ENCODE peak calls at places on chromosomes 3 and 15, in five cellular contexts. C is uterus; J is tibial nerve; X is naive thymus-derived CD4-positive, alpha-beta T cell; H is psoas muscle. S is an unnamed sample. For H3K9me3, the result is how much of the 10 kb centered on the place peaks cover.

GRCh38 chr3:171351676-171352075 is 108.5 kb downstream of the TNIK start:
- DNase-seq in H (no peak), X (no peak), C (peak), J (no peak), S (no peak)

GRCh38 chr3:136547293-136547692 is 204.9 kb downstream of the STAG1 start:
- DNase-seq in X (no peak), C (no peak), J (no peak), H (no peak), S (no peak)

GRCh38 chr3:48595075-48595525 is at the start of gene COL7A1:
- DNase-seq in H (no peak), X (no peak), C (no peak), J (no peak), S (no peak)

GRCh38 chr3:113005622-113006021 is 14.8 kb downstream of the GTPBP8 start:
- DNase-seq in C (no peak), H (no peak), X (peak), J (no peak), S (no peak)

GRCh38 chr3:129239992-129240391 is 9.4 kb upstream of the COPG1 start:
- DNase-seq in J (no peak), C (no peak), X (no peak), H (no peak), S (no peak)

GRCh38 chr3:2847062-2847841 is 262.9 kb downstream of the IL5RA start:
- DNase-seq in X (no peak), C (no peak), H (no peak), J (no peak), S (no peak)

GRCh38 chr15:42510258-42511009 is 15.0 kb downstream of the SNAP23 start:
- DNase-seq in X (no peak), J (no peak), C (no peak), H (no peak), S (no peak)

GRCh38 chr3:127233371-127233770 is 40.4 kb downstream of the PRR23E start:
- DNase-seq in J (no peak), C (no peak), H (no peak), X (no peak), S (no peak)

GRCh38 chr3:13016083-13016725 is 57.0 kb downstream of the IQSEC1 start:
- DNase-seq in H (peak), C (no peak), X (peak), J (no peak), S (no peak)

GRCh38 chr3:47283193-47283537 is 421 bp downstream of the KLHL18 start:
- DNase-seq in X (no peak), J (no peak), C (no peak), H (peak), S (peak)

GRCh38 chr3:176106380-176106779 is 1090.9 kb downstream of the TBL1XR1 start:
- DNase-seq in H (no peak), J (no peak), C (no peak), X (no peak), S (no peak)

GRCh38 chr3:60000311-60001105 is 950.7 kb upstream of the CFAP20DC start:
- DNase-seq in J (no peak), H (no peak), C (no peak), X (no peak), S (no peak)

GRCh38 chr15:49688135-49688790 is 67.4 kb downstream of the DTWD1 start:
- DNase-seq in C (no peak), H (no peak), X (no peak), J (no peak), S (no peak)

GRCh38 chr15:60582370-60583036 is 103.6 kb upstream of the ICE2 start:
- DNase-seq in X (no peak), H (no peak), J (no peak), C (no peak), S (no peak)

GRCh38 chr15:52673734-52674133 is 5.5 kb downstream of the ATOSA start:
- DNase-seq in H (no peak), J (no peak), C (no peak), X (no peak), S (no peak)

GRCh38 chr3:61830111-61830400 is 268.7 kb downstream of the PTPRG start:
- DNase-seq in J (no peak), C (no peak), X (no peak), H (no peak), S (no peak)

GRCh38 chr15:57504599-57504940 is 87.1 kb upstream of the MYZAP start:
- DNase-seq in X (no peak), H (no peak), J (no peak), C (no peak), S (no peak)

GRCh38 chr3:183481582-183481981 is 53.2 kb upstream of the MCF2L2 start:
- DNase-seq in X (no peak), J (no peak), C (no peak), H (no peak), S (no peak)

GRCh38 chr15:30791239-30791638 is 112.5 kb upstream of the FAN1 start:
- DNase-seq in X (no peak), C (no peak), J (no peak), H (no peak), S (no peak)

GRCh38 chr3:65666426-65667091 is 372.2 kb downstream of the MAGI1 start:
- DNase-seq in H (no peak), J (no peak), C (no peak), X (no peak), S (no peak)

GRCh38 chr15:44081223-44082013 is 113.7 kb downstream of the FRMD5 start:
- DNase-seq in J (no peak), C (no peak), H (no peak), X (no peak), S (no peak)

GRCh38 chr15:56886450-56886856 is 32.0 kb upstream of the TCF12 start:
- DNase-seq in H (no peak), C (no peak), X (no peak), J (no peak), S (no peak)

GRCh38 chr3:111541911-111542483 is at the start of gene CD96:
- DNase-seq in C (no peak), H (no peak), X (peak), J (no peak), S (no peak)

GRCh38 chr15:76181705-76182107 is 121.9 kb downstream of the TMEM266 start:
- DNase-seq in X (no peak), J (no peak), C (no peak), H (no peak), S (no peak)

GRCh38 chr3:192422998-192423349 is 304.4 kb downstream of the FGF12 start:
- DNase-seq in X (no peak), C (no peak), J (no peak), H (no peak), S (no peak)

GRCh38 chr15:71066983-71067382 is 48.3 kb upstream of the THSD4 start:
- DNase-seq in X (no peak), H (no peak), C (peak), J (no peak), S (no peak)

GRCh38 chr3:173876476-173876875 is 478.9 kb downstream of the NLGN1 start:
- DNase-seq in H (no peak), X (no peak), C (no peak), J (no peak), S (no peak)

GRCh38 chr15:38814891-38815290 is 250.3 kb upstream of the RASGRP1 start:
- DNase-seq in J (no peak), H (no peak), X (no peak), C (no peak), S (no peak)

GRCh38 chr15:80093854-80094418 is 34.5 kb downstream of the ZFAND6 start:
- DNase-seq in X (no peak), C (peak), J (no peak), H (peak), S (peak)

GRCh38 chr15:101615986-101616848 is 36.0 kb downstream of the TM2D3 start:
- DNase-seq in J (no peak), H (peak), X (no peak), C (peak), S (peak)

GRCh38 chr3:54445630-54446029 is 323.3 kb downstream of the CACNA2D3 start:
- DNase-seq in H (no peak), X (no peak), J (no peak), C (no peak), S (no peak)

GRCh38 chr3:39383190-39383912 is at the start of gene SLC25A38:
- DNase-seq in C (peak), X (peak), H (peak), J (peak), S (peak)

GRCh38 chr3:60893946-60894345 is 357.3 kb downstream of the FHIT start:
- DNase-seq in X (no peak), J (no peak), C (no peak), H (no peak), S (no peak)

GRCh38 chr3:139310474-139310933 is 33.3 kb upstream of the MRPS22 start:
- DNase-seq in H (no peak), X (no peak), C (peak), J (no peak), S (no peak)

GRCh38 chr3:170437696-170438407 is 19.2 kb downstream of the CLDN11 start:
- DNase-seq in C (no peak), X (no peak), J (no peak), H (no peak), S (no peak)

DNA sequence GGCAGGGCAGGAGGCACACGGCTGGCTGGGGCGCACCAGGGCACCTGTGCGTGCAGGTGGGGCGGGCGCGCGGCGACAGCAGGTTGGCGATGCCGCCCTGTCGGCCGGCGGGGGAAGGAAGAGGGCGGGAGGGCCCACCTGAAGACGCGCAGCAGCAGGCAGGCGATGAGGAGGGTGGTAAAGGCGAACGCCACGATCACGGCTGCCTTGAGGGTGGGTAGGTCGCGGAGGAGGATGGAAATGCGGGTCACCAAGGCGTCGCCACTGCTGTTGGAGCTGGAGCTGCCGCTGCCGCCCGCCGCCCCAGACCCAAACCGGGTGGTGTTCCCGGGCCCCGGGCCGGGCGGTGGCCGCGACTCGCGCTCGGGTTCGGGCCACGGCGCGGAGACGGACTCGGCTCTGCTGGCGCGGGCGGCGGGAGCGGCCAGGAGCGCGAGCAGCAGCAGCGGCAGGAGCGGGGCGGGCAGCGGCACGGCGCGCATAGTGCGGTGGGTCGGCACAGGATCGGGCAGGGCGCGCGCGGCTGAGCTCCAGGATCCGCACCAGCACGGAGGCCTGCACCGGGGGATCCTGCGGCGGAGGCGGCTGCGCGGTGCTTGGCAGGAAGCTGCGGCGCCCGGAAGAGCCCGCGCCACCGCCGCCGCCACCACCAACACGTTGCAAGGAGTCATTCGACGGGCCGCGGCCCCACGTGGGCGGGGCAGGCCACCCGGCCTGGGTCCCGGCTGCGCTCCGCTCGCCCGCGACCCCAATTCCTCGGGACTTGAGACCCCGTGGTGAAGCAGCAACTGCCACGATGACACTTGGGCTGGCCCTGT is at the start of gene FAM174B:
- DNase-seq in X (peak), H (peak), C (no peak), J (no peak), S (peak)
- H3K4me3 ChIP-seq in X (peak), H (peak), C (peak), J (peak), S (peak)

GRCh38 chr3:121985841-121986240 is 36.2 kb downstream of the ILDR1 start:
- DNase-seq in C (no peak), X (no peak), J (no peak), H (no peak), S (no peak)
- H3K9me3 ChIP-seq in C (under half), X (under half), J (under half), H (under half), S (under half)

GRCh38 chr15:63502843-63503738 is 1.3 kb upstream of the USP3 start:
- DNase-seq in J (peak), X (peak), H (peak), C (peak), S (peak)
- H3K4me3 ChIP-seq in J (peak), X (peak), H (peak), C (peak), S (peak)

GRCh38 chr3:44323341-44323955 is 15.1 kb upstream of the TCAIM start:
- DNase-seq in H (peak), X (peak), C (peak), J (peak), S (peak)

GRCh38 chr3:44321335-44321734 is 17.2 kb upstream of the TCAIM start:
- DNase-seq in H (no peak), J (no peak), C (no peak), X (no peak), S (no peak)

DNA sequence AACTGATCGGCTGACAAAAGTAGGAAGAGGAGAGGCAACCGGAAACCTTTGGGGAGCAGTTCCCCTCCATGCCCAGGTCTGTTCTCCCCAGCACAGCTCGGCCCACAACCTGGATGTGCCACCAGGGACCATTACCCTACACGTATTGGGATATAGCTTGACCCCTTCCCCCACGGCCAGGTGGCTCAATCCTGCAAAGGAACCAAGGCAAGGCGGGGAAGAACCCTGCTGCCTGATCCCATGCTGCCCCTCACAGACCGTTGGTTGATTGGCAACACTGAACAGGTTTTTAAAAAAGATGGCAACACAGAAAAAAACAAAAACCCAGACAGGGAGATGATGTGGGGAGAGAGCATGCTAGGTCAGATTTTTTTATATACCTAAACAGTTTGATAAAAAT is 19.6 kb upstream of the TCAIM start:
- DNase-seq in X (no peak), H (no peak), J (no peak), C (no peak), S (no peak)
- H3K9me3 ChIP-seq in X (under half), H (under half), J (under half), C (under half), S (under half)

GRCh38 chr3:66693461-66693912 is 192.7 kb upstream of the LRIG1 start:
- DNase-seq in H (peak), J (peak), C (peak), X (no peak), S (peak)
- H3K4me3 ChIP-seq in H (peak), J (no peak), C (no peak), X (no peak), S (peak)

DNA sequence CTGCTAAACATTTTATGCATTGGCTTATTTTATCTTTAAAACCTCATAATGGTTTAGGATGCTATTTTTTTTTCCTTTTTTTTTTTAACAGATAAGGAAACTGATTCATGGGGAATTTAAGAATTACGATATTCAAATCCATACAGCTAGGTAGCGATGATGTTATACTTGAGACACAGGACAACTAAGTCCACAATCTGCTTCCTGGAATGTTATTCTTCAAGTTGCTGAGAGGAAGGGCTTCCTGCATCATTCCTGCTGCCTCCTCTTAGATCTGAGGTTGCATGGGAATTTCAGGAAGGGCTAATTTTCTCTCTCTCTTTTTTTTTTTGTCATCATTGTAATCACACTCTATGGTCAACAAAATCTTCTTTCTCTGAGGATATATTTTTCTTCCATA is 595.5 kb downstream of the GRM7 start:
- DNase-seq in X (no peak), J (no peak), C (no peak), H (no peak), S (no peak)
- H3K9me3 ChIP-seq in X (under half), J (under half), C (under half), H (under half), S (under half)

DNA sequence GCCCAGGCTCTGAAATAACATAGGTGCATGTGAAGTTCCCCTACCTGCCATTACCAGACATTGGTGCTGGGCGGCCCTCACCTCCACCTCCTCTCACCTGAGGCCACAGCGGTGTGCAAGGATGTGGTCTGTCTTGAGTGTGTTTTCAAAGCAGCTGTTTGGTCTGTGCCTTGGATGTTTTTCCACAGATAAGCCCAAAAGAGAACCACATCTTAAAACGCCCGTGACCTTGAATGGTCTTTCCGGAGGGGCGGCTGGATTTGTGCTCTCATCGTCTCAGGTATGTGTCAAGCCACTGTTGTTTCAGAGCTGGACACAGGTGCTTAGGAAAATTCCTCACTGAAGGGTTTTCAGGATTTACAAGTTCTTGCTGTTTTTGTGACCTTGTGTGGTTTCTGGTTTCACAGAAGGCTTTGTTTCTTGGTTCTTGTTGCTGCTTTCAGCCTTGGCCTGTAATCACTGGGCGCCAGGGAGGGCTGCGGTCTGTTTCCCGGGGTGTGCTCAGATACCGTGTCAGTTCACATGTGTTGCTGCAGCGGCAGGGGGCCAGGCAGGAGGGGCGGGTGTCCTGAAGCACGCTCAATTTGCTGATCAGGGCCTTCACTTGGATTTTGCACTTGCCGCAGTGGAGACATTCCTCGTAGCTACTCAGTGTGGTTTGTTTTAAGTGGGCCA is 128.4 kb downstream of the IGF1R start:
- DNase-seq in J (peak), X (peak), H (peak), C (peak), S (peak)
- H3K4me3 ChIP-seq in J (no peak), X (no peak), H (no peak), C (no peak), S (no peak)

DNA sequence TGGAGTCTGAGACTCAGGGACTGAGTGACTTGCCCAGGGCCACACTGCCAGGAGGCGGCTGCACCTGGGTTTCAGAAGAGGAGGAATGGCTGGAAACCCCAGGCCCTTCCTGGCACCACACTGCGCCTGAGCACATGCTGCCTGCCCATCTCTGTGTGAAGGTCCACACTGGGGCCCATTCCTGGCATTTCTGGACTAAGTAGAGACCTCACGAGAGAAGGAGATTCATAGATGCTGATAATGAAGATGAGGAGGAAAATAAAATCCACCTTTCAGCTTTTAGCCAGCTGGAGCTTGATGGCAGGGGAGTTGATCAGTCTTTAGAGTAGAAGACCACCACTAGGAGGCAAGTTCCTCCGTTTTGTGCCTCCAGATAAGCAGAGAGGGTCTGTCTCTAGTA is 40.2 kb upstream of the TF start:
- DNase-seq in C (no peak), X (no peak), J (no peak), H (no peak), S (no peak)
- H3K9me3 ChIP-seq in C (under half), X (under half), J (under half), H (under half), S (under half)

DNA sequence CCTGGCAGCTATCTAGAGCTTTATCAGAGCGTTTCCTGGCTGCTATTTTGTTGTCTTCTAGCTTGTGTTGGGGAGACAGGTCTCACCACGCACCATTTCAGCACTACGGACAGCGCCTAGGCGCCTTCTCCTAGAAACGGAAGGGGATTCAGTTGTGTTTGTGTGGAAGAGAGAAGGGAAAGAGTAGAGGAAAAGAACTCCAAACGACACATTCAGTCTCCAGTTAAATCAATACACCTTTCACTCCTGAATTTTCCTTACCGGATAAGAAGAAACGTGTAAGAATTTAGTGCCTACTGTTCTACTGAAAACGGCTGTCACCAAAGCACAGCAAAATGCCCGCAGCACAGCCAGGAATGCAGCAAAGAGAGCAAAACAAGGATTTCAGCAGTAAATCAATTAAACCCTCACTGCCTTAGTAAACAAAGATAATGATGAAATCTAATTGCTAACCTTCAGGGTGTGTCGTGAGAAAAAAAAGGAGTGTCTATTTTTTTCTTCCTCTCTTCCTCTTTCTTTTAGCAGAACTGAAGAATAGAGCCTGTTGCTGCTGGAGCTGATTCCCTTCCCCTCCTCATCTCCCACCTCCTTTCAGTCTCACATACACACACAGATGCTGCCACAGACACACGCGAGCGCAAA is 412 bp upstream of the CTXN2 start:
- DNase-seq in X (peak), J (peak), H (peak), C (peak), S (peak)
- H3K4me3 ChIP-seq in X (no peak), J (no peak), H (no peak), C (no peak), S (no peak)

S was measured in pancreas.